ENCODE peak calls at places on chromosomes 4 and X, in six cellular contexts. One of them, this sample, is unnamed.

GRCh38 chrX:65689377-65689776 is 21.9 kb downstream of the MSN start:
- DNase-seq in activated naive CD4-positive, alpha-beta T cell treated with anti-CD3 and anti-CD28 coated beads, Interleukin-2, amount 10 ng/mL, durations not matched to agents 7 days and 5 days: no peak
- DNase-seq in stimulated activated CD4-positive, alpha-beta T cell treated with anti-CD3 and anti-CD28 coated beads, Interleukin-2, amount 100 ng/mL, for 48 hours: no peak
- DNase-seq in activated CD4-positive, alpha-beta T cell treated with anti-CD3 and anti-CD28 coated beads for 48 hours: no peak
- DNase-seq in MM.1S: no peak
- DNase-seq in NCI-H2081: no peak
- DNase-seq in this sample: no peak

GRCh38 chrX:137748827-137749226 is 182.9 kb downstream of the ZIC3 start:
- DNase-seq in stimulated activated CD4-positive, alpha-beta T cell treated with anti-CD3 and anti-CD28 coated beads, Interleukin-2, amount 100 ng/mL, for 48 hours: no peak
- DNase-seq in activated CD4-positive, alpha-beta T cell treated with anti-CD3 and anti-CD28 coated beads for 48 hours: no peak
- DNase-seq in NCI-H2081: peak
- DNase-seq in activated naive CD4-positive, alpha-beta T cell treated with anti-CD3 and anti-CD28 coated beads, Interleukin-2, amount 10 ng/mL, durations not matched to agents 7 days and 5 days: no peak
- DNase-seq in MM.1S: no peak
- DNase-seq in this sample: no peak

GRCh38 chr4:136319789-136320470 is 1212.4 kb downstream of the PCDH18 start:
- DNase-seq in MM.1S: no peak
- DNase-seq in activated naive CD4-positive, alpha-beta T cell treated with anti-CD3 and anti-CD28 coated beads, Interleukin-2, amount 10 ng/mL, durations not matched to agents 7 days and 5 days: no peak
- DNase-seq in NCI-H2081: no peak
- DNase-seq in activated CD4-positive, alpha-beta T cell treated with anti-CD3 and anti-CD28 coated beads for 48 hours: no peak
- DNase-seq in stimulated activated CD4-positive, alpha-beta T cell treated with anti-CD3 and anti-CD28 coated beads, Interleukin-2, amount 100 ng/mL, for 48 hours: no peak
- DNase-seq in this sample: no peak

GRCh38 chrX:68821616-68822015 is 7.2 kb upstream of the EFNB1 start:
- DNase-seq in NCI-H2081: no peak
- DNase-seq in MM.1S: no peak
- DNase-seq in activated naive CD4-positive, alpha-beta T cell treated with anti-CD3 and anti-CD28 coated beads, Interleukin-2, amount 10 ng/mL, durations not matched to agents 7 days and 5 days: no peak
- DNase-seq in stimulated activated CD4-positive, alpha-beta T cell treated with anti-CD3 and anti-CD28 coated beads, Interleukin-2, amount 100 ng/mL, for 48 hours: no peak
- DNase-seq in activated CD4-positive, alpha-beta T cell treated with anti-CD3 and anti-CD28 coated beads for 48 hours: no peak
- DNase-seq in this sample: no peak

GRCh38 chrX:65745992-65746391 is 78.5 kb downstream of the MSN start:
- DNase-seq in activated naive CD4-positive, alpha-beta T cell treated with anti-CD3 and anti-CD28 coated beads, Interleukin-2, amount 10 ng/mL, durations not matched to agents 7 days and 5 days: no peak
- DNase-seq in activated CD4-positive, alpha-beta T cell treated with anti-CD3 and anti-CD28 coated beads for 48 hours: no peak
- DNase-seq in NCI-H2081: no peak
- DNase-seq in stimulated activated CD4-positive, alpha-beta T cell treated with anti-CD3 and anti-CD28 coated beads, Interleukin-2, amount 100 ng/mL, for 48 hours: no peak
- DNase-seq in MM.1S: no peak
- DNase-seq in this sample: no peak

GRCh38 chrX:55480390-55481062 is 9.1 kb downstream of the USP51 start:
- DNase-seq in activated naive CD4-positive, alpha-beta T cell treated with anti-CD3 and anti-CD28 coated beads, Interleukin-2, amount 10 ng/mL, durations not matched to agents 7 days and 5 days: no peak
- DNase-seq in NCI-H2081: no peak
- DNase-seq in stimulated activated CD4-positive, alpha-beta T cell treated with anti-CD3 and anti-CD28 coated beads, Interleukin-2, amount 100 ng/mL, for 48 hours: no peak
- DNase-seq in activated CD4-positive, alpha-beta T cell treated with anti-CD3 and anti-CD28 coated beads for 48 hours: no peak
- DNase-seq in MM.1S: no peak
- DNase-seq in this sample: no peak

GRCh38 chr4:16794816-16795445 is 103.5 kb downstream of the LDB2 start:
- DNase-seq in NCI-H2081: peak
- DNase-seq in activated CD4-positive, alpha-beta T cell treated with anti-CD3 and anti-CD28 coated beads for 48 hours: peak
- DNase-seq in MM.1S: peak
- DNase-seq in stimulated activated CD4-positive, alpha-beta T cell treated with anti-CD3 and anti-CD28 coated beads, Interleukin-2, amount 100 ng/mL, for 48 hours: peak
- DNase-seq in activated naive CD4-positive, alpha-beta T cell treated with anti-CD3 and anti-CD28 coated beads, Interleukin-2, amount 10 ng/mL, durations not matched to agents 7 days and 5 days: peak
- DNase-seq in this sample: peak

GRCh38 chr4:90842960-90843359 is 715.8 kb downstream of the CCSER1 start:
- DNase-seq in NCI-H2081: no peak
- DNase-seq in MM.1S: no peak
- DNase-seq in activated CD4-positive, alpha-beta T cell treated with anti-CD3 and anti-CD28 coated beads for 48 hours: no peak
- DNase-seq in stimulated activated CD4-positive, alpha-beta T cell treated with anti-CD3 and anti-CD28 coated beads, Interleukin-2, amount 100 ng/mL, for 48 hours: no peak
- DNase-seq in activated naive CD4-positive, alpha-beta T cell treated with anti-CD3 and anti-CD28 coated beads, Interleukin-2, amount 10 ng/mL, durations not matched to agents 7 days and 5 days: no peak
- DNase-seq in this sample: no peak

GRCh38 chr4:187006189-187006618 is 282.5 kb upstream of the FAT1 start:
- DNase-seq in activated CD4-positive, alpha-beta T cell treated with anti-CD3 and anti-CD28 coated beads for 48 hours: no peak
- DNase-seq in stimulated activated CD4-positive, alpha-beta T cell treated with anti-CD3 and anti-CD28 coated beads, Interleukin-2, amount 100 ng/mL, for 48 hours: no peak
- DNase-seq in MM.1S: no peak
- DNase-seq in activated naive CD4-positive, alpha-beta T cell treated with anti-CD3 and anti-CD28 coated beads, Interleukin-2, amount 10 ng/mL, durations not matched to agents 7 days and 5 days: no peak
- DNase-seq in NCI-H2081: no peak
- DNase-seq in this sample: no peak

GRCh38 chr4:26074672-26075071 is 160.7 kb downstream of the SMIM20 start:
- DNase-seq in activated naive CD4-positive, alpha-beta T cell treated with anti-CD3 and anti-CD28 coated beads, Interleukin-2, amount 10 ng/mL, durations not matched to agents 7 days and 5 days: no peak
- DNase-seq in MM.1S: no peak
- DNase-seq in activated CD4-positive, alpha-beta T cell treated with anti-CD3 and anti-CD28 coated beads for 48 hours: peak
- DNase-seq in stimulated activated CD4-positive, alpha-beta T cell treated with anti-CD3 and anti-CD28 coated beads, Interleukin-2, amount 100 ng/mL, for 48 hours: peak
- DNase-seq in NCI-H2081: no peak
- DNase-seq in this sample: peak

GRCh38 chr4:77959566-77960338 is 97.1 kb downstream of the MRPL1 start:
- DNase-seq in activated CD4-positive, alpha-beta T cell treated with anti-CD3 and anti-CD28 coated beads for 48 hours: no peak
- DNase-seq in MM.1S: peak
- DNase-seq in activated naive CD4-positive, alpha-beta T cell treated with anti-CD3 and anti-CD28 coated beads, Interleukin-2, amount 10 ng/mL, durations not matched to agents 7 days and 5 days: no peak
- DNase-seq in NCI-H2081: peak
- DNase-seq in stimulated activated CD4-positive, alpha-beta T cell treated with anti-CD3 and anti-CD28 coated beads, Interleukin-2, amount 100 ng/mL, for 48 hours: no peak
- DNase-seq in this sample: no peak

GRCh38 chr4:82589756-82590155 is 28.0 kb upstream of the TMEM150C start:
- DNase-seq in activated CD4-positive, alpha-beta T cell treated with anti-CD3 and anti-CD28 coated beads for 48 hours: no peak
- DNase-seq in activated naive CD4-positive, alpha-beta T cell treated with anti-CD3 and anti-CD28 coated beads, Interleukin-2, amount 10 ng/mL, durations not matched to agents 7 days and 5 days: no peak
- DNase-seq in stimulated activated CD4-positive, alpha-beta T cell treated with anti-CD3 and anti-CD28 coated beads, Interleukin-2, amount 100 ng/mL, for 48 hours: no peak
- DNase-seq in MM.1S: no peak
- DNase-seq in NCI-H2081: no peak
- DNase-seq in this sample: no peak

GRCh38 chrX:16239211-16239610 is 71.9 kb downstream of the MAGEB17 start:
- DNase-seq in activated CD4-positive, alpha-beta T cell treated with anti-CD3 and anti-CD28 coated beads for 48 hours: peak
- DNase-seq in stimulated activated CD4-positive, alpha-beta T cell treated with anti-CD3 and anti-CD28 coated beads, Interleukin-2, amount 100 ng/mL, for 48 hours: no peak
- DNase-seq in MM.1S: no peak
- DNase-seq in activated naive CD4-positive, alpha-beta T cell treated with anti-CD3 and anti-CD28 coated beads, Interleukin-2, amount 10 ng/mL, durations not matched to agents 7 days and 5 days: no peak
- DNase-seq in NCI-H2081: no peak
- DNase-seq in this sample: peak

GRCh38 chr4:18464160-18464559 is 442.6 kb upstream of the LCORL start:
- DNase-seq in activated naive CD4-positive, alpha-beta T cell treated with anti-CD3 and anti-CD28 coated beads, Interleukin-2, amount 10 ng/mL, durations not matched to agents 7 days and 5 days: no peak
- DNase-seq in MM.1S: no peak
- DNase-seq in stimulated activated CD4-positive, alpha-beta T cell treated with anti-CD3 and anti-CD28 coated beads, Interleukin-2, amount 100 ng/mL, for 48 hours: no peak
- DNase-seq in activated CD4-positive, alpha-beta T cell treated with anti-CD3 and anti-CD28 coated beads for 48 hours: no peak
- DNase-seq in NCI-H2081: no peak
- DNase-seq in this sample: no peak

GRCh38 chr4:136651932-136652331 is 880.4 kb downstream of the PCDH18 start:
- DNase-seq in MM.1S: no peak
- DNase-seq in activated naive CD4-positive, alpha-beta T cell treated with anti-CD3 and anti-CD28 coated beads, Interleukin-2, amount 10 ng/mL, durations not matched to agents 7 days and 5 days: no peak
- DNase-seq in stimulated activated CD4-positive, alpha-beta T cell treated with anti-CD3 and anti-CD28 coated beads, Interleukin-2, amount 100 ng/mL, for 48 hours: no peak
- DNase-seq in NCI-H2081: no peak
- DNase-seq in activated CD4-positive, alpha-beta T cell treated with anti-CD3 and anti-CD28 coated beads for 48 hours: no peak
- DNase-seq in this sample: no peak

GRCh38 chr4:117771647-117772337 is 262.5 kb upstream of the NDST3 start:
- DNase-seq in NCI-H2081: no peak
- DNase-seq in stimulated activated CD4-positive, alpha-beta T cell treated with anti-CD3 and anti-CD28 coated beads, Interleukin-2, amount 100 ng/mL, for 48 hours: no peak
- DNase-seq in activated naive CD4-positive, alpha-beta T cell treated with anti-CD3 and anti-CD28 coated beads, Interleukin-2, amount 10 ng/mL, durations not matched to agents 7 days and 5 days: no peak
- DNase-seq in MM.1S: no peak
- DNase-seq in activated CD4-positive, alpha-beta T cell treated with anti-CD3 and anti-CD28 coated beads for 48 hours: no peak
- DNase-seq in this sample: no peak

GRCh38 chr4:172578712-172579111 is 589.9 kb upstream of the GALNT7 start:
- DNase-seq in activated CD4-positive, alpha-beta T cell treated with anti-CD3 and anti-CD28 coated beads for 48 hours: no peak
- DNase-seq in MM.1S: no peak
- DNase-seq in stimulated activated CD4-positive, alpha-beta T cell treated with anti-CD3 and anti-CD28 coated beads, Interleukin-2, amount 100 ng/mL, for 48 hours: no peak
- DNase-seq in activated naive CD4-positive, alpha-beta T cell treated with anti-CD3 and anti-CD28 coated beads, Interleukin-2, amount 10 ng/mL, durations not matched to agents 7 days and 5 days: no peak
- DNase-seq in NCI-H2081: no peak
- DNase-seq in this sample: no peak

GRCh38 chr4:162422312-162422711 is 258.5 kb upstream of the FSTL5 start:
- DNase-seq in stimulated activated CD4-positive, alpha-beta T cell treated with anti-CD3 and anti-CD28 coated beads, Interleukin-2, amount 100 ng/mL, for 48 hours: no peak
- DNase-seq in NCI-H2081: no peak
- DNase-seq in MM.1S: no peak
- DNase-seq in activated CD4-positive, alpha-beta T cell treated with anti-CD3 and anti-CD28 coated beads for 48 hours: no peak
- DNase-seq in activated naive CD4-positive, alpha-beta T cell treated with anti-CD3 and anti-CD28 coated beads, Interleukin-2, amount 10 ng/mL, durations not matched to agents 7 days and 5 days: no peak
- DNase-seq in this sample: no peak

GRCh38 chr4:23956601-23957364 is 66.9 kb upstream of the PPARGC1A start:
- DNase-seq in MM.1S: no peak
- DNase-seq in activated CD4-positive, alpha-beta T cell treated with anti-CD3 and anti-CD28 coated beads for 48 hours: no peak
- DNase-seq in NCI-H2081: no peak
- DNase-seq in stimulated activated CD4-positive, alpha-beta T cell treated with anti-CD3 and anti-CD28 coated beads, Interleukin-2, amount 100 ng/mL, for 48 hours: no peak
- DNase-seq in activated naive CD4-positive, alpha-beta T cell treated with anti-CD3 and anti-CD28 coated beads, Interleukin-2, amount 10 ng/mL, durations not matched to agents 7 days and 5 days: no peak
- DNase-seq in this sample: no peak

GRCh38 chrX:119757979-119758681 is at the start of gene SOWAHD:
- DNase-seq in activated naive CD4-positive, alpha-beta T cell treated with anti-CD3 and anti-CD28 coated beads, Interleukin-2, amount 10 ng/mL, durations not matched to agents 7 days and 5 days: peak
- DNase-seq in NCI-H2081: peak
- DNase-seq in stimulated activated CD4-positive, alpha-beta T cell treated with anti-CD3 and anti-CD28 coated beads, Interleukin-2, amount 100 ng/mL, for 48 hours: no peak
- DNase-seq in activated CD4-positive, alpha-beta T cell treated with anti-CD3 and anti-CD28 coated beads for 48 hours: peak
- DNase-seq in MM.1S: peak
- DNase-seq in this sample: peak

GRCh38 chr4:2867758-2868491 is 24.3 kb downstream of the ADD1 start:
- DNase-seq in MM.1S: no peak
- DNase-seq in activated CD4-positive, alpha-beta T cell treated with anti-CD3 and anti-CD28 coated beads for 48 hours: no peak
- DNase-seq in stimulated activated CD4-positive, alpha-beta T cell treated with anti-CD3 and anti-CD28 coated beads, Interleukin-2, amount 100 ng/mL, for 48 hours: no peak
- DNase-seq in NCI-H2081: peak
- DNase-seq in activated naive CD4-positive, alpha-beta T cell treated with anti-CD3 and anti-CD28 coated beads, Interleukin-2, amount 10 ng/mL, durations not matched to agents 7 days and 5 days: no peak
- DNase-seq in this sample: no peak

GRCh38 chr4:22984390-22984789 is 291.7 kb downstream of the GBA3 start:
- DNase-seq in activated CD4-positive, alpha-beta T cell treated with anti-CD3 and anti-CD28 coated beads for 48 hours: no peak
- DNase-seq in activated naive CD4-positive, alpha-beta T cell treated with anti-CD3 and anti-CD28 coated beads, Interleukin-2, amount 10 ng/mL, durations not matched to agents 7 days and 5 days: no peak
- DNase-seq in NCI-H2081: no peak
- DNase-seq in MM.1S: no peak
- DNase-seq in stimulated activated CD4-positive, alpha-beta T cell treated with anti-CD3 and anti-CD28 coated beads, Interleukin-2, amount 100 ng/mL, for 48 hours: no peak
- DNase-seq in this sample: no peak